ENCODE peak calls at places on chromosome 16, in eight cellular contexts. N, R, D, X, S, O, Y and I are unnamed samples. For H3K27me3 and H3K36me3, the result is how much of the 10 kb centered on the place peaks cover.

GRCh38 chr16:69712914-69713581 is 13.3 kb downstream of the NQO1 start:
- DNase-seq in N (no peak), R (no peak), D (no peak), X (no peak), S (no peak), O (no peak), Y (no peak), I (no peak)

GRCh38 chr16:27195941-27196595 is 7.3 kb upstream of the KDM8 start:
- DNase-seq in N (no peak), R (no peak), D (no peak), X (no peak), S (no peak), O (no peak), Y (no peak), I (no peak)

GRCh38 chr16:59047114-59047513 is 313.0 kb upstream of the GOT2 start:
- DNase-seq in N (no peak), R (peak), D (no peak), X (peak), S (no peak), O (peak), Y (no peak), I (peak)

GRCh38 chr16:58339452-58339938 is 44.7 kb upstream of the PRSS54 start:
- DNase-seq in N (no peak), R (peak), D (no peak), X (peak), S (no peak), O (peak), Y (no peak), I (peak)

GRCh38 chr16:57516176-57516725 is 20.1 kb downstream of the CCDC102A start:
- DNase-seq in N (no peak), R (no peak), D (no peak), X (no peak), S (no peak), O (no peak), Y (no peak), I (no peak)

GRCh38 chr16:51825740-51826139 is 674.7 kb upstream of the SALL1 start:
- DNase-seq in N (no peak), R (no peak), D (no peak), X (no peak), S (no peak), O (no peak), Y (no peak), I (no peak)

GRCh38 chr16:68921654-68922053 is 78.3 kb downstream of the TANGO6 start:
- DNase-seq in N (no peak), R (no peak), D (no peak), X (no peak), S (no peak), O (no peak), Y (no peak), I (no peak)

GRCh38 chr16:66898207-66898606 is 17.9 kb downstream of the PDP2 start:
- DNase-seq in N (no peak), R (no peak), D (no peak), X (no peak), S (peak), O (no peak), Y (no peak), I (no peak)

GRCh38 chr16:81758376-81758775 is 20.7 kb upstream of the PLCG2 start:
- DNase-seq in N (no peak), R (no peak), D (no peak), X (no peak), S (no peak), O (no peak), Y (no peak), I (no peak)

GRCh38 chr16:54340531-54340930 is 53.9 kb upstream of the IRX3 start:
- DNase-seq in N (peak), R (no peak), D (no peak), X (no peak), S (no peak), O (no peak), Y (no peak), I (no peak)

GRCh38 chr16:54931041-54931756 is 534 bp downstream of the IRX5 start:
- DNase-seq in N (no peak), R (peak), D (peak), X (peak), S (peak), O (peak), Y (no peak), I (peak)

GRCh38 chr16:15772579-15773293 is 84.1 kb downstream of the MYH11 start:
- DNase-seq in N (no peak), R (no peak), D (no peak), X (no peak), S (no peak), O (no peak), Y (no peak), I (no peak)

GRCh38 chr16:72295914-72296313 is 124.0 kb upstream of the PMFBP1 start:
- DNase-seq in N (no peak), R (no peak), D (no peak), X (no peak), S (no peak), O (no peak), Y (no peak), I (no peak)

GRCh38 chr16:1537763-1538289 is 4.4 kb downstream of the TMEM204 start:
- DNase-seq in N (no peak), R (no peak), D (no peak), X (no peak), S (no peak), O (no peak), Y (no peak), I (no peak)

GRCh38 chr16:67874147-67874771 is 1.4 kb downstream of the EDC4 start:
- DNase-seq in N (no peak), R (no peak), D (no peak), X (no peak), S (no peak), O (no peak), Y (no peak), I (peak)

GRCh38 chr16:20950294-20950693 is 49.7 kb downstream of the LYRM1 start:
- DNase-seq in N (no peak), R (no peak), D (no peak), X (no peak), S (no peak), O (no peak), Y (no peak), I (no peak)

GRCh38 chr16:82603784-82604411 is 22.9 kb upstream of the CDH13 start:
- DNase-seq in N (no peak), R (peak), D (peak), X (peak), S (peak), O (peak), Y (peak), I (peak)

GRCh38 chr16:69555437-69555836 is 10.3 kb upstream of the NFAT5 start:
- DNase-seq in N (no peak), R (no peak), D (no peak), X (no peak), S (no peak), O (no peak), Y (no peak), I (no peak)

GRCh38 chr16:67734731-67735201 is 15.7 kb upstream of the GFOD2 start:
- DNase-seq in N (no peak), R (no peak), D (no peak), X (no peak), S (peak), O (no peak), Y (no peak), I (no peak)

GRCh38 chr16:22202261-22202637 is 3.8 kb upstream of the EEF2K start:
- DNase-seq in N (no peak), R (no peak), D (no peak), X (no peak), S (no peak), O (no peak), Y (no peak), I (no peak)

GRCh38 chr16:81366316-81366932 is 51.7 kb downstream of the GAN start:
- DNase-seq in N (no peak), R (no peak), D (no peak), X (peak), S (no peak), O (peak), Y (peak), I (peak)

GRCh38 chr16:74605746-74606520 is 981 bp downstream of the GLG1 start:
- DNase-seq in N (peak), R (no peak), D (no peak), X (no peak), S (no peak), O (peak), Y (no peak), I (no peak)

GRCh38 chr16:8388684-8389083 is 201.6 kb downstream of the TMEM114 start:
- DNase-seq in N (no peak), R (no peak), D (no peak), X (no peak), S (no peak), O (no peak), Y (no peak), I (no peak)

GRCh38 chr16:66881014-66881417 is 701 bp downstream of the PDP2 start:
- DNase-seq in N (no peak), R (no peak), D (no peak), X (peak), S (no peak), O (peak), Y (no peak), I (no peak)

GRCh38 chr16:51762081-51762995 is 611.3 kb upstream of the SALL1 start:
- DNase-seq in N (peak), R (peak), D (peak), X (peak), S (peak), O (peak), Y (peak), I (peak)

GRCh38 chr16:52546291-52546941 is 527 bp downstream of the TOX3 start:
- DNase-seq in N (no peak), R (peak), D (peak), X (peak), S (peak), O (peak), Y (no peak), I (peak)

GRCh38 chr16:76035689-76036088 is 241.5 kb upstream of the CNTNAP4 start:
- DNase-seq in N (no peak), R (no peak), D (no peak), X (peak), S (no peak), O (peak), Y (no peak), I (no peak)

GRCh38 chr16:57656342-57656955 is 11.7 kb upstream of the ADGRG3 start:
- DNase-seq in N (no peak), R (no peak), D (no peak), X (no peak), S (no peak), O (no peak), Y (no peak), I (no peak)

GRCh38 chr16:81137012-81137335 is 40.8 kb upstream of the GCSH start:
- DNase-seq in N (no peak), R (no peak), D (no peak), X (no peak), S (no peak), O (peak), Y (no peak), I (no peak)

GRCh38 chr16:19348578-19349315 is 63.2 kb downstream of the CLEC19A start:
- DNase-seq in N (no peak), R (peak), D (no peak), X (peak), S (no peak), O (peak), Y (no peak), I (peak)

GRCh38 chr16:19167710-19168172 is 299 bp upstream of the SYT17 start:
- DNase-seq in N (no peak), R (peak), D (peak), X (peak), S (peak), O (peak), Y (peak), I (peak)

GRCh38 chr16:29148867-29149272 is 164.0 kb downstream of the LAT start:
- DNase-seq in N (no peak), R (no peak), D (no peak), X (no peak), S (peak), O (no peak), Y (no peak), I (no peak)

GRCh38 chr16:48635199-48635718 is 25.3 kb upstream of the N4BP1 start:
- DNase-seq in N (peak), R (no peak), D (no peak), X (no peak), S (no peak), O (no peak), Y (peak), I (no peak)

GRCh38 chr16:55048745-55049144 is 118.1 kb downstream of the IRX5 start:
- DNase-seq in N (peak), R (no peak), D (no peak), X (peak), S (no peak), O (peak), Y (no peak), I (peak)

GRCh38 chr16:21160276-21160675 is 1.8 kb downstream of the LDAF1 start:
- DNase-seq in N (no peak), R (no peak), D (no peak), X (no peak), S (no peak), O (no peak), Y (no peak), I (no peak)

GRCh38 chr16:73390936-73391335 is 343.0 kb upstream of the ZFHX3 start:
- DNase-seq in N (no peak), R (no peak), D (no peak), X (no peak), S (no peak), O (no peak), Y (no peak), I (no peak)

GRCh38 chr16:59164461-59164860 is 430.3 kb upstream of the GOT2 start:
- DNase-seq in N (no peak), R (peak), D (no peak), X (peak), S (no peak), O (peak), Y (no peak), I (no peak)

GRCh38 chr16:49484454-49484853 is 110.8 kb downstream of the C16orf78 start:
- DNase-seq in N (peak), R (peak), D (peak), X (peak), S (peak), O (peak), Y (peak), I (peak)

GRCh38 chr16:27314161-27314723 is 468 bp downstream of the IL4R start:
- DNase-seq in N (peak), R (peak), D (peak), X (peak), S (peak), O (no peak), Y (no peak), I (no peak)

DNA sequence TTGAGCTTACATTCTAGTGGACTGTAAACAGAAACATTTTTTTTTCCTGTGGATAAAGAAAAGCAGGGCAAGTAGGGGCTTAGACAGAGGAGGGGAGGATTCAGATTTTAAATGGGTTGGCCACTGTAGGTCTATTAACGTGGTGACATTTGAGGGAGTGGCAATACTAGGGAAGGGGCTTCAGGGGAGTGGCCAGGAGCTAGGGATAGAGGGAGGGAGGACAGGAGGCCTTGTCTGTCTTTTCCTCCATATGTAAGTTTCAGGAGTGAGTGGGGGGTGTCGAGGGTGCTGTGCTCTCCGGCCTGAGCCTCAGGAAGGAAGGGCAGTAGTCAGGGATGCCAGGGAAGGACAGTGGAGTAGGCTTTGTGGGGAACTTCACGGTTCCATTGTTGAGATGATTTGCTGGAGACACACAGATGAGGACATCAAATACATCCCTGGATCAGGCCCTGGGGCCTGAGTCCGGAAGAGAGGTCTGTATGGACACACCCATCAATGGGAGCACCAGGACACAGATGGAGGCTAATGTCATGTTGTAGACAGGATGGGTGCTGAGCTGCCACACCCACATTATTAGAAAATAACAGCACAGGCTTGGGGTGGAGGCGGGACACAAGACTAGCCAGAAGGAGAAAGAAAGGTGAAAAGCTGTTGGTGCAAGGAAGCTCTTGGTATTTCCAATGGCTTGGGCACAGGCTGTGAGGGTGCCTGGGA is 6.5 kb upstream of the HBM start:
- DNase-seq in N (no peak), R (peak), D (no peak), X (no peak), S (no peak), O (no peak), Y (no peak), I (peak)
- H3K27me3 ChIP-seq in N (under half), R (half or more), D (under half), X (half or more), S (under half), O (half or more), Y (under half), I (under half)

GRCh38 chr16:4111748-4112696 is 4.2 kb downstream of the ADCY9 start:
- DNase-seq in N (no peak), R (no peak), D (no peak), X (no peak), S (no peak), O (no peak), Y (no peak), I (no peak)

GRCh38 chr16:4115209-4115940 is 867 bp downstream of the ADCY9 start:
- DNase-seq in N (peak), R (peak), D (peak), X (peak), S (peak), O (peak), Y (peak), I (peak)

GRCh38 chr16:4115941-4116327 is 308 bp downstream of the ADCY9 start:
- DNase-seq in N (no peak), R (no peak), D (no peak), X (no peak), S (no peak), O (no peak), Y (no peak), I (no peak)

GRCh38 chr16:4114257-4115208 is 1.7 kb downstream of the ADCY9 start:
- DNase-seq in N (no peak), R (no peak), D (no peak), X (no peak), S (no peak), O (no peak), Y (no peak), I (no peak)

DNA sequence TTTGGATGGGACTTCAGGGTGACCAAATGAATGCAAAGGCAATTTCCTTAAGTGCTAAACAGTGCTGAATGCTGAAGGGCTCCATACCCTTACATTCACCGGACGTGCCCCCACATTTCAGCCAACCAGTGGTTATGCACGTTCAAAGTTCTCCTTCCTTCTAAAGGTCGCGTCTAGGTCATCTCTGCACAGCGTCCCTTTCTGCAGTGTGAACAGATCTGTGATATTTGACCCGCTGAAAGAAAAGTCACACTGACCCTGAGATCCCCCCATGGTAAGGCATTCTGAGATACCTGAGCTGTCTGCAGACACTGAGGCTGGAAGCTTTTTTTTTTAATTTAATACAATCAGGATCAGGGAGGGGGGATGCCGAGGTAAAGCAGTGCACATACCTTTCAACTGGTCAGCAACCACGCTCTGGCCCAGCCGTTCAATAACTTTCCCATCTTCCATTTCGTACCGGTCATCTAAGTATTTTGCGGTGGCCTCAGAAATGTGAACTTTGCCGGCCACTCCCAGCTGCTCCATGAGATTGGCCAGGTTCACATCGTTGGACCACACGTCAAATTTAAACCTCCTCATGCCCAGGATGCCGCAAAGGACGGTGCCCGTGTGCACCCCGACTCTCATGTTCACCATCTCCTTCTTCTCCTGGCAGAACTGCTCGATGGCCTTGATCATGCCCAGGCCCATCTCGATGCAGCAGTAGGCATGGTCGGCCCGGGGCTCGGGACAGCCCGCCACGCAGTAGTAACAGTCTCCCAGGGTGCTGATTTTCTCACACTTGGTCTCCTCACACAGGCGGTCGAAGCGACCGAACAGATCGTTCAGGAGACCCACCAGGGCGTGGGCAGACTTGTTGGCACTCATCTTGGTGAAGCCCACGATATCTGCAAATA is 2.6 kb downstream of the ADCY9 start:
- DNase-seq in N (no peak), R (no peak), D (no peak), X (no peak), S (no peak), O (no peak), Y (no peak), I (no peak)
- H3K4me3 ChIP-seq in N (peak), R (no peak), D (peak), X (peak), S (peak), O (no peak), Y (no peak), I (no peak)

DNA sequence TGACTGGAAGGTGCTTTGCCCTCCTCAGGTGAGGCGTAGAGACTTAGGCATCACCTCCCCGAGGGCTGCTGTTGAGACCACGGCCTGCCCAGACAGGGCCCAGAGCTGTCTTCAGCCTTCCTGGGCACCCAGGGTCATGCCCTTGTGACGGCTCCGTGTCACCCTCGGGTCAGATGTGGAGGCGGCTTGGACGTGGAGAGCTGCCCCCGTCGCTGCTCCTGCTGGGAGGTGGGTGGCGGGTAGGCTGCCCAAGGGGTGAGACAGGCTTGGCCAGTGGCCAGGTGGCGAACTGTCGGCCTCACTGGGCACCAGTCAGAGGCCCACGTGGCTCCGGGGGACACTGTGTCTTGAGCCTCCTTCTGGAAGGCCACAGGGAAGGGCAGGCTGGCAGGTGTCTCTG is 8.9 kb upstream of the SNAI3 start:
- DNase-seq in N (no peak), R (no peak), D (no peak), X (no peak), S (no peak), O (no peak), Y (no peak), I (no peak)
- H3K36me3 ChIP-seq in N (under half), R (under half), D (under half), X (under half), S (under half), O (under half), Y (under half), I (under half)

GRCh38 chr16:86826931-86827330 is 248.6 kb downstream of the FOXL1 start:
- DNase-seq in N (no peak), R (peak), D (no peak), X (peak), S (no peak), O (peak), Y (no peak), I (peak)
- H3K27me3 ChIP-seq in N (under half), R (under half), D (under half), X (under half), S (under half), O (under half), Y (under half), I (under half)

GRCh38 chr16:24700549-24701392 is 28.7 kb upstream of the TNRC6A start:
- DNase-seq in N (peak), R (peak), D (peak), X (peak), S (peak), O (no peak), Y (peak), I (peak)
- H3K4me3 ChIP-seq in N (no peak), R (no peak), D (no peak), X (no peak), S (no peak), O (no peak), Y (no peak), I (no peak)

GRCh38 chr16:14249291-14250032 is 178.3 kb downstream of the MRTFB start:
- DNase-seq in N (no peak), R (peak), D (no peak), X (peak), S (no peak), O (peak), Y (no peak), I (peak)
- H3K36me3 ChIP-seq in N (half or more), R (half or more), D (under half), X (under half), S (under half), O (under half), Y (under half), I (under half)

GRCh38 chr16:50621452-50621792 is 59.7 kb downstream of the SNX20 start:
- DNase-seq in N (no peak), R (no peak), D (no peak), X (no peak), S (no peak), O (no peak), Y (no peak), I (no peak)
- H3K27me3 ChIP-seq in N (under half), R (under half), D (under half), X (under half), S (under half), O (under half), Y (under half), I (under half)